ENCODE peak calls at places on chromosomes 13 and 19, in nine cellular contexts. N, Q, S, Z, C, A, H, G and Y are unnamed samples.

GRCh38 chr19:15249912-15250634 is 17.8 kb upstream of the EPHX3 start:
- DNase-seq in H (no peak), S (no peak), A (peak), Z (peak), Q (peak), N (peak), C (no peak), G (peak), Y (no peak)

GRCh38 chr19:33304760-33305647 is 2.7 kb upstream of the CEBPA start:
- DNase-seq in A (no peak), S (no peak), Z (no peak), C (no peak), H (peak), Q (no peak), G (no peak), N (no peak), Y (peak)

GRCh38 chr13:108182652-108183051 is 32.7 kb downstream of the LIG4 start:
- DNase-seq in Q (no peak), Z (no peak), A (no peak), C (no peak), G (no peak), H (no peak), S (no peak), N (no peak), Y (no peak)

GRCh38 chr19:3047307-3048189 is 14.7 kb downstream of the TLE5 start:
- DNase-seq in A (peak), C (peak), N (peak), Q (peak), Z (peak), S (no peak), H (peak), G (peak), Y (no peak)

GRCh38 chr13:100537486-100537885 is 51.1 kb downstream of the GGACT start:
- DNase-seq in G (no peak), H (no peak), S (no peak), Q (no peak), C (no peak), Z (no peak), A (no peak), N (no peak), Y (no peak)

GRCh38 chr13:31046711-31047279 is 114.3 kb downstream of the TEX26 start:
- DNase-seq in C (no peak), A (no peak), Z (no peak), Q (peak), G (peak), S (peak), N (peak), H (no peak), Y (no peak)

GRCh38 chr13:48078251-48078656 is 16.6 kb downstream of the MED4 start:
- DNase-seq in H (no peak), N (no peak), S (no peak), Z (no peak), C (no peak), G (no peak), Q (peak), A (no peak), Y (no peak)

GRCh38 chr19:50912727-50913716 is 1.8 kb upstream of the KLK4 start:
- DNase-seq in S (no peak), Z (no peak), A (no peak), Q (no peak), N (no peak), C (no peak), H (no peak), G (no peak), Y (no peak)

GRCh38 chr13:30111810-30112209 is 195.5 kb downstream of the KATNAL1 start:
- DNase-seq in A (no peak), N (no peak), Z (no peak), Q (no peak), S (no peak), G (no peak), C (no peak), H (peak), Y (no peak)

GRCh38 chr13:98664047-98664446 is 87.1 kb upstream of the STK24 start:
- DNase-seq in N (no peak), Z (no peak), Q (peak), C (no peak), S (no peak), H (no peak), A (no peak), G (peak), Y (no peak)

GRCh38 chr19:53422551-53422950 is 9.2 kb upstream of the ZNF761 start:
- DNase-seq in G (no peak), Q (no peak), H (no peak), C (no peak), Z (no peak), N (no peak), A (no peak), S (no peak), Y (no peak)

GRCh38 chr13:40590112-40590862 is 76.2 kb downstream of the FOXO1 start:
- DNase-seq in Z (no peak), C (no peak), S (no peak), H (no peak), G (no peak), Q (no peak), A (no peak), N (no peak), Y (no peak)

GRCh38 chr19:4639531-4640246 is 373 bp downstream of the TNFAIP8L1 start:
- DNase-seq in A (no peak), S (no peak), H (no peak), G (no peak), N (peak), Z (no peak), Q (no peak), C (no peak), Y (no peak)
- H3K27ac ChIP-seq in A (peak), S (peak), H (no peak), G (peak), N (peak), Z (no peak), Q (no peak), C (peak), Y (no peak)

DNA sequence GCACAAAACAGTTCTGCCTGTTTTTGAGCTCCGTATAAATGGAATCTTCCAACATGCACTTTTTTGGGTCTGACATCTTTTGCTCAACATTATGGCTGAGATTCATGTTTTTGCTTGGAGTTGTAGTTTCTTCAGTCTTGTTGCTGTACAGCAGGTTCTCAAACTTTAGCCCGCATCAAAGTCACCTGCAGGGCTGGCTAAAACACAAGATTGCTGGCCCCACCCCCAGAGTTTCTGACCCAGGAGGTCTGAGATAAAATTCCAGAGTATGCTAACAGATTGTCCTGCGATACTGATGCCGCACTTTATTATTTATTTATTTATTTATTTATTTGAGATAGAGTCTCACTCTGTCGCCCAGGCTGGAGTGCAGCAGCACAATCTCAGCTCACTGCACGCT is 79.8 kb upstream of the WASF3 start:
- DNase-seq in S (no peak), Z (no peak), N (no peak), G (no peak), H (no peak), C (no peak), A (no peak), Q (no peak), Y (no peak)
- H3K27ac ChIP-seq in S (no peak), Z (no peak), N (peak), G (no peak), H (no peak), C (no peak), A (no peak), Q (no peak), Y (no peak)

GRCh38 chr19:58033741-58034475 is at the start of gene ZSCAN1:
- DNase-seq in G (peak), N (peak), S (peak), A (peak), C (peak), H (peak), Q (peak), Z (no peak), Y (no peak)
- H3K27ac ChIP-seq in G (no peak), N (no peak), S (peak), A (no peak), C (no peak), H (no peak), Q (no peak), Z (no peak), Y (no peak)

GRCh38 chr19:10346509-10346908 is 7.1 kb upstream of the ICAM3 start:
- DNase-seq in A (no peak), C (no peak), N (peak), S (no peak), H (no peak), G (peak), Z (no peak), Q (no peak), Y (no peak)
- H3K27ac ChIP-seq in A (no peak), C (no peak), N (peak), S (no peak), H (no peak), G (no peak), Z (no peak), Q (no peak), Y (no peak)

GRCh38 chr19:42455621-42456081 is 12.9 kb upstream of the CXCL17 start:
- DNase-seq in N (no peak), S (no peak), A (no peak), G (no peak), C (no peak), Z (no peak), H (no peak), Q (peak), Y (peak)

GRCh38 chr19:42445948-42446347 is 3.2 kb upstream of the CXCL17 start:
- DNase-seq in S (no peak), Q (no peak), A (no peak), N (no peak), C (no peak), Z (no peak), G (no peak), H (no peak), Y (no peak)

GRCh38 chr19:42452590-42452989 is 9.8 kb upstream of the CXCL17 start:
- DNase-seq in C (no peak), Z (no peak), A (no peak), N (no peak), H (no peak), S (no peak), Q (no peak), G (no peak), Y (no peak)

DNA sequence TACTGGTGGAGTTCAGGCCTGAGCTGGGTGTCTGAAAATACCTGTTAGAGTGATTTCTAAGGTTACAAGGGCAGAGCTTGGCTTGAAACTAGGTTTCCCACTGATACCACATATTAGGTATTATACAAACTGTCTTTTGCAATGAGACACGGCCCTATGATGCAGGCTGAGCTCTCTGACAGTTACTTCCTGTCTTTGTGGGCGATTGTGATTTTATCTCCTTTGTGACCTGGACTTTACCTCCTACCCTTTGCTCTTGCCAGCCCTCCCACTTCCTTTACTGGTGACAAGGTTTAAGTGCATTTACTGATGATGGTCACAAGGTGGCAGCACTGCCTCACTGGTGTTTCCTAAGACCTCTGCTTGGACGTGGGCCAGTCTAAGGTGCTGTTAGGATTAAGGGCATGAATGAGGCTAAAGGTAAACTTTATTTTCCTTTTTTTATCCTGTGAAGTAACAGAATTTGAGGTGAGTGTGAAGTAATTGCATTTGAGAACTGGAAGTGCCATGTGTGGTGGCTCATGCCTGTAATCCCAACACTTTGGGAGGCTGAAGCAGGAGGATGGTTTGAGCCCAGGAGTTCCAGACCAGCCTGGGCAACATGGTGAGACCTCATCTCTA is 7.7 kb upstream of the CXCL17 start:
- DNase-seq in N (peak), C (peak), S (peak), G (peak), A (peak), Z (peak), H (peak), Q (peak), Y (peak)
- H3K27ac ChIP-seq in N (no peak), C (peak), S (no peak), G (no peak), A (no peak), Z (no peak), H (no peak), Q (no peak), Y (peak)

DNA sequence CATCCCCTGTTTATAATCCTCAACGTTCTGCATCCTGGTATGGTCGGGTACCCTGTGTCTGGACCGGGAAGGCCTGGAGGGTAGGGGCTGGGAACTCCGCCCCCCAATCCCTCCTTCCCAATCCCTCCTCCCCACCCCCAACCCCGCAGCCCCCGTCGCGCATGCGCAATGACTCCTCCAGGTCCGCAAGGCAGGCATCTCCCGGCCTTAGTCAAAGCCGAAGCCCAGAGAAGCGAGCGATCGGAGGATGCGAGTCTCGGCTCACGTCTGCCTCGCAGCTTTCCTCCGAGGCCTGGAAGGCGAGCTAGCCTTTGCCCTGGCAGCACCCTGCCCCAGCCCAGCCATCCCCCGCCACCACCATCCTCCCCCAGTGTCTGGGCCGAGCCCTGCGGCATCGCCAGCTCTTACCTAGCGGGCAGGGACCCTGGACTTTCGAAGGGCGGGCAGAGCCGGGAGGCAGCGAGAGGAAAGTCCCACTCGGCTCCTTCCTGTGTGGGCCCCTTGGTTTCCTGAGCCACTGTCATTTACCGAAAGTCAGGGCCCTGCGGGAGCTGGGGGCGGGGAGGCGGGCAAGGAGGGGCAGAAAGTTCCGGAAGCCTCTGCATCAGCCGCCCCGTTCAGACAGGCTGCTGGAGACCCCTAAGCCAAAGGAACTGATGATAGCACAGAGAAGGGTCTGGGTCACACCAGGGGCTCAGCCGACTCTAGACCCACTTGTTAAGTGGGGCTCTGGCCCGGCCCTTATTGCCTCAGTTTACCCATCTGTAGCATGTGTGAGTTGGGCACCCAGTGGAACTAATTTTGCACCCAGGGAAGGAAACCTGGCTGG is at the start of gene JAK3:
- DNase-seq in A (peak), H (peak), Q (no peak), Z (no peak), G (peak), S (peak), C (peak), N (peak), Y (no peak)
- H3K27ac ChIP-seq in A (peak), H (no peak), Q (no peak), Z (peak), G (peak), S (peak), C (peak), N (peak), Y (no peak)

DNA sequence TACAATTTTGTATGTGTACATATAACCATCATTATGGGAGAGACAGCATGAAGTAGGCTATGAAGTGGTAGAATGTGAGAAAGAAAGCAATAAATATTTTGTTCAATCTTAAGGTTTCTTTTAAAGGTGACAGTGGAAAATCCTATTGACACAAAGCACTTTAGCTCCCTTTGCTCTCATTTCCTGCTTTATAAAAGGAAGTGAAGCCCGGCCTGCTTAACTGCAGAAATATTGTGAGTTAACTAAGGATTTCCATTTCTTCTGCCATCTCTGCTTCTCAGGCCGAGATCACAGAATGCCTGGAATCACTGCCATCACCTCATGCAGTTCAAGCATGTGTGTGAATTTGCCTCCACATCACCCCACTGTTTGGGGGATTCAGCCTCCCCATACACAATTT is 83.5 kb downstream of the FRY start:
- DNase-seq in Q (no peak), Z (no peak), C (no peak), H (no peak), A (no peak), G (no peak), N (no peak), S (no peak), Y (no peak)
- H3K27ac ChIP-seq in Q (no peak), Z (peak), C (no peak), H (no peak), A (peak), G (no peak), N (peak), S (no peak), Y (no peak)

DNA sequence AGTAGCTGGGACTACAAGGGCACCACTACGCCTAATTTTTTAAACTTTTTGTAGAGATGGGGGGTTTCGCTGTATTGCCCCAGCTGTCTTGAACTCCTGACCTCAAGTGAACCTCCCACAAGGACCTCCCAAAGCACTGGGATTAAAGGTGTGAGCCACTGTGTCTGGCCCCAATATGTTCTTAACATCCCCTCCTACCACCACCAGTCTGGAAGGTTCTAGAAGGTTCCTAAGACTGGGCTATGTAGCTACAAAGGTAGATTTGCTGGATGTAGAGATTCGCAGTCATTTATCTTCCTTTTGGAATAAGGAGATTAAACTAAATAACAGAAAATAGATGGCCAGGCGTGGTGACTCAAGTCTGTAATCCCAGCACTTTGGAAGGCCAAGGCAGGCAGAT is 5.3 kb downstream of the HSD17B14 start:
- DNase-seq in Q (no peak), A (no peak), G (no peak), H (no peak), N (no peak), S (no peak), C (no peak), Z (no peak), Y (no peak)
- H3K27ac ChIP-seq in Q (no peak), A (no peak), G (no peak), H (no peak), N (no peak), S (no peak), C (no peak), Z (no peak), Y (no peak)

GRCh38 chr19:38005224-38005614 is 98.2 kb downstream of the SIPA1L3 start:
- DNase-seq in Q (no peak), N (no peak), Z (no peak), A (no peak), H (no peak), C (no peak), G (no peak), S (no peak), Y (no peak)
- H3K27ac ChIP-seq in Q (no peak), N (peak), Z (peak), A (peak), H (no peak), C (no peak), G (peak), S (peak), Y (peak)